ENCODE peak calls at places on chromosomes 2 and 18, in nine cellular contexts. L is HFFc6, O is AG10803, D is epithelial cell of proximal tubule, H is spleen, S is AG04450, M is nephron progenitor cell, Z is GM20000, V is pancreas. I is an unnamed sample.

GRCh38 chr2:120471166-120471565 is 125.2 kb downstream of the INHBB start:
- DNase-seq in L (no peak), O (no peak), V (no peak), D (no peak), S (no peak), Z (no peak), H (peak; percentile 57), M (no peak), I (no peak)

GRCh38 chr2:163471947-163472346 is 263.9 kb downstream of the FIGN start:
- DNase-seq in Z (no peak), L (peak; percentile 3), M (no peak), O (peak; percentile 32), H (no peak), S (no peak), D (no peak), V (no peak), I (no peak)

GRCh38 chr2:41867553-41867952 is 180.3 kb upstream of the PKDCC start:
- DNase-seq in M (no peak), O (peak; percentile 13), H (no peak), Z (no peak), V (no peak), D (no peak), S (no peak), L (no peak), I (no peak)

GRCh38 chr2:174663572-174663971 is 66.0 kb upstream of the WIPF1 start:
- DNase-seq in H (no peak), L (peak; percentile 92), V (no peak), Z (no peak), S (no peak), D (no peak), O (peak; percentile 97), M (no peak), I (no peak)

GRCh38 chr2:119102964-119103363 is 55.6 kb downstream of the C1QL2 start:
- DNase-seq in M (no peak), L (no peak), H (no peak), V (no peak), D (no peak), Z (no peak), O (no peak), S (no peak), I (no peak)

GRCh38 chr18:79395761-79396404 is at the start of gene NFATC1:
- DNase-seq in V (peak; percentile 71), L (peak; percentile 45), Z (peak; percentile 89), S (no peak), D (no peak), H (peak; percentile 86), O (peak; percentile 77), M (peak; percentile 80), I (peak; percentile 59)

GRCh38 chr2:168454737-168455691 is 1.1 kb upstream of the CERS6 start:
- DNase-seq in Z (no peak), M (no peak), S (no peak), D (no peak), V (no peak), L (no peak), O (no peak), H (no peak), I (no peak)

GRCh38 chr2:16184945-16185660 is 244.8 kb downstream of the MYCN start:
- DNase-seq in D (no peak), H (no peak), M (no peak), S (no peak), Z (no peak), V (no peak), L (no peak), O (no peak), I (no peak)

GRCh38 chr18:30618567-30618966 is 424.0 kb downstream of the DSC3 start:
- DNase-seq in Z (no peak), M (no peak), L (no peak), D (no peak), H (no peak), S (no peak), O (no peak), V (no peak), I (no peak)

GRCh38 chr2:70304501-70304900 is 2.6 kb upstream of the FAM136A start:
- DNase-seq in O (no peak), S (no peak), Z (no peak), V (no peak), L (no peak), H (no peak), D (no peak), M (no peak), I (no peak)

DNA sequence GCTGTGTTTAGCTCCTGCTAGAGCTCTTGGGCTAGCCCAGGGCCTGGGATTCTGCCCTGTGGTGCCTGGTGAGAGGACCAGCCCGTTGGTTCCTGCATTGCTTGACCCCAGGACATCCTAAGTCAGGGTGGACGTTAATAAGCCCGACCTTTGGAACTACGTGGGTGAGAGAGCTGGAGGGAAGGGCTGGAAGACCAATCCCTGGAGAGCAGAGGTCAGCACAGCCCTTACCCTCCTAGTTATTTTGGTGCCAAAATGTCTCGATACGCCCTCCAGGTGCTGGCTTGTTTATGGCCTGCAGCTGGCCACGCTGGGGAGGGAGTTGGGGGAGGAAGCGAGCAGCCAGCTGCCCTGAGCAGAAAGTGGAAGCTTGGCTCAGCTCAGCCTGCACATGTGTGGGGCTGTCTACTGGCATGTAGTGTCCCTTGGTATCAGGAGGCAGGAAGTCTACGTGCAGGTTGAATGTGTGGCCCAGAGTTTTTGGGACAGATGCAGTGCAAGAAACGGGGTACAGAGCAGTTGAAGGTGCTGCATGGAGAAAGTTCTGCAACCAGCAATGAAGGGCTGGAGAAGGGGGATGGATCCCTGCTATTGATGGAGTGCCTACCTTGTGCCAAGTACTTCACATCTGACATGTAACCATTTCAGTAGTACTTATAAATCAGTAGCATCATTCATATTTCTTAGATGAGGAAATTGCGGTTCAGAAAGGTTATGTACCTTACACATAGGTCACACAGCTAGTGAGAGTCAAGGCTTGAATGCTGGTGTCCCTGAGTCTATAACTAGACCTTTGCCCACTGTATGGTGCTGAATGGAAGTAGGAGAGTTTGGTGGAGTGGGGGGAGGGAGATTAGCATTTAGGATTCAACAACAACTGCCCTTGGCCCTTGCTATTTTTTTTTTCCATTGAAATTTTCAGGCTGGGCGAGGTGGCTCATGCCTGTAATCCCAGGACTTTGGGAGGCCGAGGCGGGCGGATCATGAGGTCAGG is 5.0 kb upstream of the DGKD start:
- DNase-seq in V (no peak), S (no peak), L (no peak), Z (peak; percentile 68), D (no peak), O (peak; percentile 15), M (peak; percentile 47), H (peak; percentile 94), I (no peak)
- TF ChIP-seq CTCF in V (no peak), S (no peak), L (no peak), Z (no peak), D (no peak), O (no peak), M (no peak), H (no peak), I (no peak)

GRCh38 chr2:83596592-83597339 is 862.3 kb downstream of the SUCLG1 start:
- DNase-seq in O (peak; percentile 64), D (no peak), V (no peak), L (no peak), S (no peak), M (no peak), H (no peak), Z (no peak), I (no peak)

DNA sequence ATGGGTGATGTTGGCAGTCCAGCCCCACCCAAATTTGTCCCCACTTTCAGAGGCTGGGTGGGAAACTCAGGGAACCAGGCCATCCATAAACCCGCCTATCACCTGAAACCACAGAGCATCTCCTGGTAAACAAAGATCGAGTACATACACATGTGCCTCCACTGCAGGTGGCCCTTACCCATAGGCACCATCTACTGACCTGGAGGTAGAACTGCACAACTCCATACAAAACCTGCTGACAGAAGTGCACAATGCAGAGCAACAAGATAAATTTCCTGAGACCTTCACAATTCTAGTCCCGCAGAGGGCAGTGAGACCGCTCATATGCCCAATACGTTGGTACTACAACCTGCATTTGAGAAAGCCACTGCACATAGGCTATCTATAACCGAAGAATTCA is 856.3 kb downstream of the SUCLG1 start:
- DNase-seq in Z (no peak), D (no peak), H (no peak), S (no peak), V (no peak), M (no peak), O (no peak), L (no peak), I (no peak)
- TF ChIP-seq CTCF in Z (no peak), D (peak; percentile 6), H (no peak), S (no peak), V (no peak), M (no peak), O (no peak), L (no peak), I (no peak)

GRCh38 chr2:47239119-47239969 is 84.2 kb upstream of the STPG4 start:
- DNase-seq in S (no peak), Z (no peak), O (no peak), V (no peak), L (no peak), D (no peak), H (no peak), M (peak; percentile 30), I (no peak)
- TF ChIP-seq CTCF in S (no peak), Z (no peak), O (no peak), V (no peak), L (no peak), D (no peak), H (no peak), M (no peak), I (no peak)

GRCh38 chr2:1614564-1614963 is 129.8 kb downstream of the PXDN start:
- DNase-seq in S (no peak), O (no peak), V (no peak), Z (no peak), D (no peak), M (no peak), L (no peak), H (peak; percentile 78), I (no peak)

GRCh38 chr2:1611886-1612285 is 132.4 kb downstream of the PXDN start:
- DNase-seq in S (no peak), Z (no peak), L (no peak), D (no peak), O (no peak), H (no peak), M (no peak), V (no peak), I (no peak)

GRCh38 chr2:1612391-1613077 is 131.8 kb downstream of the PXDN start:
- DNase-seq in O (no peak), Z (no peak), S (no peak), M (no peak), V (no peak), D (no peak), L (no peak), H (no peak), I (no peak)

GRCh38 chr2:1613078-1613445 is 131.3 kb downstream of the PXDN start:
- DNase-seq in S (no peak), D (no peak), M (no peak), H (no peak), Z (no peak), L (no peak), V (no peak), O (no peak), I (no peak)

DNA sequence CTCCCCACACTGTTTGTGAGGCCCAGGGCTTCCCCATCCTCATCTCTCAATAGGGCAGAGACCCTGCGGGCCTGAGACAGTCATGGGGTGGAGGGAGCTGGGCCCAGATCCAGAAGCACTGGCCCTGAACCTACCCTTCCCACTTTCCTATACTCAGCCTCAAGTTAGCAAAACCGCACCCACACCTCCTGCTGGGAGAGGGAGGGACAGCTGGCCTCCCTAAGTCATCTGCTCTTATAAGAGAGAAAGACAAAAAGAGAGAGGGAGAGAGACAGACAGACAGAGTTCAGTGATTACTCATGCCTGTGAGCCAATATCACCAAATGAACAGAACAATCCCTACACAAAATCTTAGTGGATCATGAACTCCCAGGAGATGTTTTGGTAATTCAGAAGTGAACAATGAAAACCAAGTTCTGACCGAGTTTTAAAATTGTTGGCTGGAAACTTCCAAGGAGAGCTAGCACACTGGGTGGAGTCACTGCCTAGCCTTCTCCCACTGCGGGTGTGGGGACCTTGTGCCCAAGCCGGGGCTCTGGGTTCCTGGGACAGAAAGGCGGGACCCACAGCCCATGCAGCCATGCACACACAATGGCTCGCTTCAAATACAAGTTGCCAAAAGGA is 130.5 kb downstream of the PXDN start:
- DNase-seq in H (no peak), L (no peak), D (no peak), M (no peak), V (no peak), S (no peak), Z (no peak), O (peak; percentile 35), I (no peak)
- TF ChIP-seq CTCF in H (no peak), L (peak; percentile 35), D (peak; percentile 34), M (no peak), V (no peak), S (peak; percentile 36), Z (no peak), O (peak; percentile 15), I (no peak)